ENCODE peak calls at places on chromosomes 16 and 17, in seven cellular contexts. Y is K562, D is GM12878, T is IMR-90, J is heart left ventricle, P is body of pancreas, Q is gastrocnemius medialis. H is an unnamed sample. For H3K4me1, the result is how much of the 10 kb centered on the place peaks cover.

GRCh38 chr16:53154513-53154912 is 99.7 kb downstream of the CHD9 start:
- ATAC-seq in J (no peak), Y (no peak), Q (no peak), T (no peak), D (no peak), P (no peak), H (no peak)

GRCh38 chr16:12321363-12321762 is 344.8 kb downstream of the SNX29 start:
- ATAC-seq in P (no peak), J (no peak), Q (no peak), Y (no peak), T (no peak), D (no peak), H (no peak)

GRCh38 chr17:41647038-41647813 is 22.9 kb upstream of the KRT17 start:
- ATAC-seq in J (no peak), Y (no peak), P (no peak), Q (no peak), T (no peak), D (no peak), H (no peak)

GRCh38 chr17:74042241-74042640 is 161.2 kb upstream of the RPL38 start:
- ATAC-seq in Y (no peak), Q (no peak), T (no peak), D (no peak), J (no peak), P (no peak), H (no peak)

GRCh38 chr17:56679148-56679766 is 85.8 kb downstream of the NOG start:
- ATAC-seq in P (peak), Y (peak), T (peak), D (peak), Q (peak), J (no peak), H (no peak)

GRCh38 chr16:12027091-12027490 is 50.6 kb downstream of the SNX29 start:
- ATAC-seq in J (no peak), Q (no peak), T (no peak), P (no peak), D (peak), Y (no peak), H (no peak)

GRCh38 chr16:81715358-81716196 is 63.5 kb upstream of the PLCG2 start:
- ATAC-seq in Q (no peak), P (no peak), T (no peak), D (peak), Y (no peak), J (no peak), H (no peak)

GRCh38 chr16:79067600-79067999 is 532.9 kb downstream of the MAF start:
- ATAC-seq in J (no peak), T (no peak), D (no peak), Y (no peak), Q (no peak), P (no peak), H (no peak)

GRCh38 chr16:2008631-2009301 is 855 bp downstream of the ZNF598 start:
- ATAC-seq in P (peak), Q (no peak), T (peak), J (no peak), Y (peak), D (peak), H (no peak)

GRCh38 chr17:61376931-61377838 is 22.5 kb upstream of the TBX2 start:
- ATAC-seq in J (no peak), P (no peak), Q (peak), T (no peak), Y (no peak), D (no peak), H (no peak)

GRCh38 chr17:41580244-41580575 is 6.5 kb downstream of the KRT14 start:
- ATAC-seq in P (no peak), Q (no peak), J (no peak), T (no peak), D (no peak), Y (no peak), H (no peak)

GRCh38 chr16:84820305-84820684 is 510 bp downstream of the CRISPLD2 start:
- ATAC-seq in P (no peak), Q (no peak), D (no peak), J (no peak), T (peak), Y (no peak), H (no peak)

GRCh38 chr16:10743610-10744369 is at the start of gene NUBP1:
- ATAC-seq in D (peak), P (peak), T (peak), Q (peak), Y (peak), J (peak), H (peak)

GRCh38 chr17:43438626-43439529 is 40.1 kb downstream of the ARL4D start:
- ATAC-seq in Y (no peak), T (peak), P (no peak), D (no peak), J (no peak), Q (no peak), H (peak)

GRCh38 chr16:76665571-76666275 is 388.5 kb downstream of the CNTNAP4 start:
- ATAC-seq in J (no peak), T (no peak), Q (no peak), D (no peak), Y (no peak), P (no peak), H (no peak)

GRCh38 chr16:46785076-46785845 is 37.1 kb upstream of the MYLK3 start:
- ATAC-seq in Y (no peak), T (peak), J (no peak), D (no peak), P (no peak), Q (no peak), H (no peak)

GRCh38 chr16:64440421-64440831 is 681.4 kb downstream of the CDH11 start:
- ATAC-seq in Y (no peak), Q (peak), J (no peak), T (peak), D (no peak), P (peak), H (peak)

GRCh38 chr17:65472602-65473001 is 88.8 kb downstream of the AXIN2 start:
- ATAC-seq in P (peak), Q (peak), T (peak), Y (no peak), J (no peak), D (no peak), H (peak)

GRCh38 chr16:81443688-81444447 is 740 bp upstream of the CMIP start:
- ATAC-seq in D (no peak), Q (no peak), Y (no peak), T (peak), P (peak), J (no peak), H (no peak)

DNA sequence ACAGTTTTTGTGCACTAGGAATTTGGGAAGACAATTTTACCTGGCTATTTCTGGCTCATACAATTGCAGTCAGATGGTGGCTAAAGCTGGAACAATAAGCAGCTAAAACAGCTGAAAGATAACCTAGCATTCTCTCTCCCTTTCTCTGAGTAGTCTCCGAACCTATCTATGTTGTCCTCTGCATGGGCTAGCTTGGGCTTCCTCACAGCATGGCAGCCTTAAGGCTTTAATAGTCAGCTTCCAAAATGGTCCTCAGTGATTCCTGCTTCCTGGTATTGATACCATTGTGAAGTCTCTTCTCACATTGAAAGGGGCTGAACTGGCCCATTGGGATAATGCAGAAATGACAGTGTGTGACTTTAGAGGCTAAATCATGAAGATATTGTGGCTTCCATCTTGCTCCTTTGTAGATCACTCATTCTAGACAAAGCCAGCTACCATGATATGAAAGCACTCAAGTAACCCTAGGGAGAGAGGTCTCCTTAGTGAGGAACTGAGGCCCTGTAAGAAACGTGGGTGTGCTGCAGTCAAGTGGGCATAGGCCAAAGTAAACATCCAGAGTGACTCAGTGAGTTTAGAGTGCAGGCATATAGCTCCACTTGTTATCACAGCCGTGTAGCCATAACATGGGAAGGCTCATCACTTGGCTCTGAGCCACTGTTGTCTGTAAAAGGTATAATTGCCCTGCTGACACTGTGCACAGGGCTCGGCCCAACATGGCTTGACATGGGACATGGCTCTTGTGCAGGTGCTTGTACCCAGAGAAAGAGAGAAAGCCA is 5.5 kb upstream of the VKORC1 start:
- ATAC-seq in D (no peak), Y (peak), Q (no peak), J (no peak), P (no peak), T (peak), H (no peak)
- TF ChIP-seq POLR2A in D (no peak), Y (no peak), Q (no peak), J (no peak), P (no peak), T (no peak), H (no peak)

GRCh38 chr16:86816930-86817625 is 238.7 kb downstream of the FOXL1 start:
- ATAC-seq in Q (no peak), J (no peak), P (no peak), Y (no peak), T (no peak), D (no peak), H (no peak)
- H3K4me1 ChIP-seq in Q (under half), J (under half), P (under half), Y (under half), T (under half), D (under half), H (under half)

GRCh38 chr17:9251273-9251672 is 230.0 kb downstream of the NTN1 start:
- ATAC-seq in D (no peak), J (no peak), T (no peak), Q (no peak), P (no peak), Y (no peak), H (no peak)
- TF ChIP-seq POLR2A in D (no peak), J (no peak), T (no peak), Q (no peak), P (no peak), Y (no peak), H (no peak)

GRCh38 chr17:58046230-58047094 is 36.8 kb upstream of the DYNLL2 start:
- ATAC-seq in T (no peak), D (no peak), P (no peak), Y (no peak), J (peak), Q (no peak), H (no peak)

GRCh38 chr17:58049533-58049932 is 33.7 kb upstream of the DYNLL2 start:
- ATAC-seq in Q (no peak), D (no peak), J (no peak), T (no peak), P (no peak), Y (no peak), H (no peak)

GRCh38 chr17:58052951-58053715 is 30.1 kb upstream of the DYNLL2 start:
- ATAC-seq in D (no peak), J (no peak), P (no peak), Y (no peak), Q (no peak), T (no peak), H (no peak)

GRCh38 chr17:58043221-58044181 is 36.5 kb upstream of the SRSF1 start:
- ATAC-seq in J (no peak), Y (no peak), D (no peak), T (no peak), Q (no peak), P (no peak), H (no peak)

DNA sequence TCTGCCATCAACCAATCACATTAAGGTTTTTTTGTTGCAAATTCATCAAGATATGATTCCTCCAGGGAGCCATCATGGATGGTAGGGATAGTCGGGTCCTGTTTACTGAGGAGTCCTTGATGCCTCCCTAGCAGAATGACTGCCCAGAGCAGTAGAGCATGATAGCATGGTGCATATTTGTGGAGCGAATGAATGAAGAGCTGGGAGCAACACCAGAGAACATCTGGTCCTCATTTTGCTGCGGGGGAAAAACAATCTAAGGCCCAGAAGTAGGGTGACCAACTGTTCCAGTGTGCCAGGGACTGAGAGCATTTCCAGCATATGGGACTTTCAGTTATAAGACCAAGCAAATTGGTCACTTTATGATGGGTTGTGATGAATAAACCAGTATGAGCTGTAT is 35.5 kb upstream of the DYNLL2 start:
- ATAC-seq in P (no peak), D (no peak), T (no peak), Q (no peak), J (no peak), Y (no peak), H (no peak)
- H3K4me1 ChIP-seq in P (under half), D (under half), T (under half), Q (under half), J (under half), Y (under half), H (under half)

GRCh38 chr16:50600582-50601283 is 52.5 kb downstream of the NKD1 start:
- ATAC-seq in P (no peak), D (no peak), T (no peak), J (no peak), Y (no peak), Q (no peak), H (no peak)
- TF ChIP-seq POLR2A in P (no peak), D (no peak), T (no peak), J (no peak), Y (no peak), Q (no peak), H (no peak)

DNA sequence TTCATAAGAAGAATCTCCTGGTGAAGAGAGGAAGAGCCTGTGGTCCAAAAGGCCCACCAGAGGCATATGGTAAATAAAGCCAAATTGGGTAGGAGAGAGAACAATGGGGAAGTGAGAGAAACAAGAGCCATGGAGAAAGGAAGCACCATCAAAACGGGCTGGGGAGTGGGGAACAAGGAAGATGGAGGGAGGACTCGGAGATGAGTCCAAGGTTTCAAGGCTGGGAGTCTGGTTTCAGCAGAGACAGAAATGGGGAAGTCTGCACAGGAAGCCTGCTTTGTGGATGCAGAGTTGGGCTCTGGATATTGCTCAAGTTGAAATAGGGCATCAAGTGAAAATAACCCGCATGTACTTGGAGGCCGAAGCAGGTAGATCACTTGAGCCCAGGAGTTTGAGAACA is 9.9 kb downstream of the PIK3R5 start:
- ATAC-seq in T (no peak), P (no peak), Y (no peak), J (peak), Q (no peak), D (peak), H (peak)
- H3K4me1 ChIP-seq in T (under half), P (under half), Y (under half), J (under half), Q (under half), D (half or more), H (under half)

DNA sequence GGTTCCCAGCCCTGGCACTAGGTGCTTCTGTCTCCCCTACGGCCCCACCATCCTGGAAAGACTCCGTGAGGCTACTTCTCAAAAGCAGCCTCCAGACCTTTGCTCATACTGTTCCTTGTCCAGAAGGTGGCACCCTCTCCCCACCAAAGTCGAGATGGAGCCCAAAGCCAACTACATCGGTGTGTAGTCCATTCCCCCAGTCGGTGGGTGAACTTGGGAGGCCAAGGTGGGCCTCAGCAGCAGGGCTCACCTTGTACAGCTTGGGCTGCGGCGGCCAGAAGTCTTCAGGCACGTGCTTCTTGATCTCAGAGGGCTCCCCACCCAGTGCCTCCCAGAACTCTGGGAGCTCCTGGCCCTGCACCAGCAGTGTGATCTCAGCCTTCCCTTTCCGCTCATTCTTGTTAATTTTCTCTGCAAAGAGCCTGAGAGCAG is 10.2 kb downstream of the FLII start:
- ATAC-seq in Y (peak), Q (peak), J (peak), D (peak), T (peak), P (peak), H (peak)
- TF ChIP-seq POLR2A in Y (no peak), Q (no peak), J (no peak), D (peak), T (no peak), P (no peak), H (no peak)

GRCh38 chr17:81927145-81927652 is 336 bp downstream of the MAFG start:
- ATAC-seq in Q (peak), T (peak), J (no peak), P (peak), Y (no peak), D (no peak), H (peak)

GRCh38 chr17:81926451-81927144 is 937 bp downstream of the MAFG start:
- ATAC-seq in J (peak), Y (peak), P (peak), D (peak), T (peak), Q (peak), H (peak)

GRCh38 chr17:81924557-81925532 is 2.7 kb downstream of the MAFG start:
- ATAC-seq in Y (peak), T (no peak), Q (no peak), J (no peak), D (no peak), P (no peak), H (no peak)

GRCh38 chr17:81927653-81928496 is at the start of gene MAFG:
- ATAC-seq in J (peak), Q (peak), D (peak), Y (peak), P (peak), T (peak), H (peak)

GRCh38 chr17:81925860-81926450 is 1.6 kb downstream of the MAFG start:
- ATAC-seq in Y (no peak), P (no peak), T (no peak), Q (no peak), J (no peak), D (no peak), H (no peak)
- H3K4me1 ChIP-seq in Y (under half), P (half or more), T (under half), Q (half or more), J (under half), D (under half), H (half or more)